ENCODE peak calls at places on chromosomes 6 and 20, in four cellular contexts. R, F, B and M are unnamed samples.

GRCh38 chr20:34033903-34034302 is 40.2 kb downstream of the RALY start:
- DNase-seq in R (no peak), F (no peak), B (no peak), M (no peak)

GRCh38 chr6:167767715-167768107 is 59.0 kb upstream of the AFDN start:
- DNase-seq in R (no peak), F (no peak), B (no peak), M (no peak)

GRCh38 chr6:10177703-10178102 is 237.2 kb downstream of the TFAP2A start:
- DNase-seq in R (no peak), F (no peak), B (no peak), M (no peak)

GRCh38 chr20:1392693-1393506 is at the start of gene FKBP1A:
- DNase-seq in R (peak), F (peak), B (peak), M (peak)

GRCh38 chr6:22333802-22334201 is 37.0 kb upstream of the PRL start:
- DNase-seq in R (no peak), F (no peak), B (no peak), M (no peak)

GRCh38 chr20:59405226-59405815 is 104.9 kb downstream of the EDN3 start:
- DNase-seq in R (no peak), F (no peak), B (peak), M (no peak)

GRCh38 chr6:157020398-157021266 is 243.5 kb downstream of the ARID1B start:
- DNase-seq in R (peak), F (peak), B (peak), M (peak)

GRCh38 chr6:161038229-161039003 is 46.8 kb downstream of the MAP3K4 start:
- DNase-seq in R (peak), F (no peak), B (no peak), M (no peak)

GRCh38 chr20:38523697-38524096 is 51.1 kb downstream of the RALGAPB start:
- DNase-seq in R (no peak), F (no peak), B (no peak), M (no peak)

GRCh38 chr20:24207803-24208300 is 219.3 kb upstream of the GGTLC1 start:
- DNase-seq in R (no peak), F (no peak), B (no peak), M (no peak)

GRCh38 chr6:140380371-140381218 is 1006.1 kb upstream of the CITED2 start:
- DNase-seq in R (no peak), F (no peak), B (no peak), M (no peak)

GRCh38 chr6:7216941-7217621 is 95.9 kb downstream of the SSR1 start:
- DNase-seq in R (peak), F (no peak), B (peak), M (peak)

GRCh38 chr20:49724637-49725606 is 11.2 kb upstream of the B4GALT5 start:
- DNase-seq in R (peak), F (no peak), B (no peak), M (no peak)

GRCh38 chr20:61436268-61436667 is 184.2 kb downstream of the CDH4 start:
- DNase-seq in R (no peak), F (no peak), B (no peak), M (no peak)